ENCODE peak calls at places on chromosomes 11 and 22, in eight cellular contexts. N is stimulated activated CD8-positive, alpha-beta memory T cell treated with anti-CD3 and anti-CD28 coated beads, Interleukin-15, amount 100 ng/mL, for 4 hours; I is activated T-helper 1 cell treated with Interleukin-2 at 50 U/mL for 16 hours; X is HS-5; V is WTC11; W is NCI-H2107; K is NCI-H1105 treated with DMSO at 0.1 percent for 48 hours; O is substantia nigra. Z is an unnamed sample.

GRCh38 chr11:68206211-68206610 is 6.9 kb downstream of the KMT5B start:
- DNase-seq in N (no peak), I (no peak), X (no peak), V (no peak), W (peak), K (peak), O (no peak), Z (no peak)

GRCh38 chr11:41920374-41920773 is 460.9 kb upstream of the LRRC4C start:
- DNase-seq in N (no peak), I (no peak), X (no peak), V (no peak), W (no peak), K (no peak), O (no peak), Z (no peak)

GRCh38 chr11:76008474-76008873 is 193.5 kb downstream of the UVRAG start:
- DNase-seq in N (no peak), I (no peak), X (peak), V (no peak), W (no peak), K (no peak), O (no peak), Z (no peak)

GRCh38 chr11:121464352-121464946 is 11.7 kb upstream of the SORL1-AS1 start:
- DNase-seq in N (peak), I (peak), X (peak), V (no peak), W (no peak), K (no peak), O (peak), Z (peak)

GRCh38 chr11:23079382-23079813 is 219.1 kb upstream of the CCDC179 start:
- DNase-seq in N (no peak), I (no peak), X (no peak), V (no peak), W (no peak), K (no peak), O (no peak), Z (no peak)

GRCh38 chr22:37089451-37089850 is 20.1 kb downstream of the TMPRSS6 start:
- DNase-seq in N (no peak), I (no peak), X (no peak), V (no peak), W (no peak), K (no peak), O (no peak), Z (no peak)

GRCh38 chr11:25943777-25944661 is 387.9 kb upstream of the ANO3 start:
- DNase-seq in N (no peak), I (no peak), X (no peak), V (no peak), W (no peak), K (no peak), O (no peak), Z (no peak)

GRCh38 chr11:100831929-100832480 is 144.9 kb downstream of the ARHGAP42 start:
- DNase-seq in N (no peak), I (no peak), X (no peak), V (no peak), W (no peak), K (no peak), O (no peak), Z (no peak)

GRCh38 chr11:3969613-3970012 is 114.1 kb downstream of the STIM1 start:
- DNase-seq in N (no peak), I (no peak), X (no peak), V (no peak), W (no peak), K (no peak), O (no peak), Z (peak)

GRCh38 chr22:47629273-47629711 is 866.8 kb downstream of the TBC1D22A start:
- DNase-seq in N (no peak), I (no peak), X (no peak), V (no peak), W (no peak), K (no peak), O (no peak), Z (no peak)

GRCh38 chr22:49093192-49093880 is 734.3 kb downstream of the BRD1 start:
- DNase-seq in N (no peak), I (no peak), X (no peak), V (no peak), W (no peak), K (peak), O (no peak), Z (no peak)

GRCh38 chr11:129489254-129489653 is 113.6 kb downstream of the BARX2 start:
- DNase-seq in N (no peak), I (no peak), X (no peak), V (no peak), W (no peak), K (no peak), O (no peak), Z (no peak)

GRCh38 chr11:121929581-121929980 is 186.4 kb downstream of the BLID start:
- DNase-seq in N (no peak), I (no peak), X (no peak), V (peak), W (no peak), K (peak), O (peak), Z (no peak)

GRCh38 chr11:44615041-44615513 is 49.6 kb downstream of the CD82 start:
- DNase-seq in N (no peak), I (no peak), X (no peak), V (peak), W (no peak), K (no peak), O (no peak), Z (no peak)

GRCh38 chr22:19218541-19219233 is 40.2 kb upstream of the SLC25A1 start:
- DNase-seq in N (no peak), I (no peak), X (no peak), V (no peak), W (no peak), K (no peak), O (no peak), Z (no peak)

GRCh38 chr22:30969532-30970355 is 679 bp downstream of the TUG1 start:
- DNase-seq in N (peak), I (no peak), X (no peak), V (no peak), W (no peak), K (no peak), O (no peak), Z (peak)

GRCh38 chr22:30325724-30326703 is 727 bp downstream of the TBC1D10A start:
- DNase-seq in N (no peak), I (no peak), X (no peak), V (no peak), W (no peak), K (no peak), O (no peak), Z (no peak)

GRCh38 chr22:49736538-49736937 is 91.1 kb downstream of the BRD1 start:
- DNase-seq in N (no peak), I (no peak), X (no peak), V (no peak), W (no peak), K (no peak), O (no peak), Z (no peak)

GRCh38 chr11:61711493-61711892 is 31.3 kb downstream of the DAGLA start:
- DNase-seq in N (no peak), I (no peak), X (no peak), V (no peak), W (no peak), K (no peak), O (no peak), Z (no peak)

GRCh38 chr11:58354727-58355126 is 4.1 kb downstream of the OR5B17 start:
- DNase-seq in N (no peak), I (no peak), X (no peak), V (no peak), W (no peak), K (no peak), O (no peak), Z (no peak)

GRCh38 chr11:107562647-107563208 is 2.8 kb downstream of the ALKBH8 start:
- DNase-seq in N (no peak), I (no peak), X (peak), V (no peak), W (no peak), K (no peak), O (no peak), Z (no peak)

GRCh38 chr11:70067591-70068341 is 10.4 kb upstream of the ANO1 start:
- DNase-seq in N (no peak), I (no peak), X (no peak), V (no peak), W (no peak), K (peak), O (no peak), Z (no peak)

GRCh38 chr11:94184861-94185260 is 56.2 kb downstream of the PANX1 start:
- DNase-seq in N (no peak), I (no peak), X (no peak), V (no peak), W (no peak), K (no peak), O (no peak), Z (no peak)

GRCh38 chr11:110069158-110069737 is 23.9 kb upstream of the ZC3H12C start:
- DNase-seq in N (no peak), I (no peak), X (peak), V (no peak), W (peak), K (no peak), O (no peak), Z (no peak)

GRCh38 chr11:75413864-75414263 is 14.5 kb downstream of the RPS3 start:
- DNase-seq in N (no peak), I (no peak), X (no peak), V (no peak), W (no peak), K (no peak), O (no peak), Z (no peak)

GRCh38 chr22:45429424-45429823 is 15.9 kb downstream of the RIBC2 start:
- DNase-seq in N (no peak), I (no peak), X (no peak), V (no peak), W (no peak), K (no peak), O (no peak), Z (no peak)

GRCh38 chr11:26820739-26821138 is 98.9 kb upstream of the SLC5A12 start:
- DNase-seq in N (no peak), I (no peak), X (peak), V (no peak), W (no peak), K (no peak), O (no peak), Z (no peak)

GRCh38 chr22:25139062-25139461 is 60.6 kb upstream of the CRYBB3 start:
- DNase-seq in N (no peak), I (no peak), X (no peak), V (no peak), W (no peak), K (peak), O (no peak), Z (no peak)

GRCh38 chr11:10809373-10810199 is 860 bp upstream of the EIF4G2 start:
- DNase-seq in N (no peak), I (peak), X (peak), V (peak), W (no peak), K (peak), O (no peak), Z (peak)

GRCh38 chr11:93783767-93784151 is 323 bp upstream of the MED17 start:
- DNase-seq in N (no peak), I (no peak), X (no peak), V (no peak), W (no peak), K (no peak), O (no peak), Z (no peak)

GRCh38 chr11:82765466-82766034 is 31.9 kb upstream of the FAM181B start:
- DNase-seq in N (no peak), I (no peak), X (no peak), V (no peak), W (no peak), K (no peak), O (no peak), Z (no peak)

GRCh38 chr11:36211735-36212430 is 77.3 kb downstream of the COMMD9 start:
- DNase-seq in N (no peak), I (no peak), X (no peak), V (no peak), W (no peak), K (no peak), O (no peak), Z (no peak)